ENCODE peak calls at places on chromosomes 2 and 18, in seven cellular contexts. One of them, this sample, is unnamed.

GRCh38 chr2:19796036-19796703 is 105.6 kb downstream of the TTC32 start:
- DNase-seq in NCI-H1105: no peak
- DNase-seq in skeletal muscle cell: peak; percentile 82
- DNase-seq in stimulated activated CD4-positive, alpha-beta T cell treated with anti-CD3 and anti-CD28 coated beads, Interleukin-2, amount 100 ng/mL, for 48 hours: no peak
- DNase-seq in activated CD8-positive, alpha-beta memory T cell treated with anti-CD3 and anti-CD28 coated beads, Interleukin-2, amount 50 U/mL, for 48 hours: no peak
- DNase-seq in NK-92 treated with Interleukin-12 subunit alpha and Interleukin-12 subunit beta, amount 100 ng/mL, for 24 hours: no peak
- DNase-seq in T follicular helper cell: no peak
- DNase-seq in this sample: no peak

GRCh38 chr2:37590119-37590571 is 81.3 kb downstream of the CDC42EP3 start:
- DNase-seq in NCI-H1105: no peak
- DNase-seq in skeletal muscle cell: peak; percentile 98
- DNase-seq in stimulated activated CD4-positive, alpha-beta T cell treated with anti-CD3 and anti-CD28 coated beads, Interleukin-2, amount 100 ng/mL, for 48 hours: no peak
- DNase-seq in activated CD8-positive, alpha-beta memory T cell treated with anti-CD3 and anti-CD28 coated beads, Interleukin-2, amount 50 U/mL, for 48 hours: no peak
- DNase-seq in NK-92 treated with Interleukin-12 subunit alpha and Interleukin-12 subunit beta, amount 100 ng/mL, for 24 hours: no peak
- DNase-seq in T follicular helper cell: no peak
- DNase-seq in this sample: no peak

GRCh38 chr2:176873403-176873802 is 339.2 kb upstream of the HNRNPA3 start:
- DNase-seq in NCI-H1105: no peak
- DNase-seq in skeletal muscle cell: no peak
- DNase-seq in stimulated activated CD4-positive, alpha-beta T cell treated with anti-CD3 and anti-CD28 coated beads, Interleukin-2, amount 100 ng/mL, for 48 hours: no peak
- DNase-seq in activated CD8-positive, alpha-beta memory T cell treated with anti-CD3 and anti-CD28 coated beads, Interleukin-2, amount 50 U/mL, for 48 hours: no peak
- DNase-seq in NK-92 treated with Interleukin-12 subunit alpha and Interleukin-12 subunit beta, amount 100 ng/mL, for 24 hours: no peak
- DNase-seq in T follicular helper cell: no peak
- DNase-seq in this sample: no peak

GRCh38 chr2:226376516-226377180 is 423.0 kb downstream of the IRS1 start:
- DNase-seq in NCI-H1105: no peak
- DNase-seq in skeletal muscle cell: no peak
- DNase-seq in stimulated activated CD4-positive, alpha-beta T cell treated with anti-CD3 and anti-CD28 coated beads, Interleukin-2, amount 100 ng/mL, for 48 hours: no peak
- DNase-seq in activated CD8-positive, alpha-beta memory T cell treated with anti-CD3 and anti-CD28 coated beads, Interleukin-2, amount 50 U/mL, for 48 hours: no peak
- DNase-seq in NK-92 treated with Interleukin-12 subunit alpha and Interleukin-12 subunit beta, amount 100 ng/mL, for 24 hours: no peak
- DNase-seq in T follicular helper cell: no peak
- DNase-seq in this sample: no peak

GRCh38 chr2:28286678-28287077 is 106.0 kb upstream of the FOSL2 start:
- DNase-seq in NCI-H1105: no peak
- DNase-seq in skeletal muscle cell: no peak
- DNase-seq in stimulated activated CD4-positive, alpha-beta T cell treated with anti-CD3 and anti-CD28 coated beads, Interleukin-2, amount 100 ng/mL, for 48 hours: no peak
- DNase-seq in activated CD8-positive, alpha-beta memory T cell treated with anti-CD3 and anti-CD28 coated beads, Interleukin-2, amount 50 U/mL, for 48 hours: no peak
- DNase-seq in NK-92 treated with Interleukin-12 subunit alpha and Interleukin-12 subunit beta, amount 100 ng/mL, for 24 hours: no peak
- DNase-seq in T follicular helper cell: no peak
- DNase-seq in this sample: no peak

GRCh38 chr18:57737661-57738060 is 65.5 kb downstream of the ATP8B1 start:
- DNase-seq in NCI-H1105: no peak
- DNase-seq in skeletal muscle cell: peak; percentile 98
- DNase-seq in stimulated activated CD4-positive, alpha-beta T cell treated with anti-CD3 and anti-CD28 coated beads, Interleukin-2, amount 100 ng/mL, for 48 hours: no peak
- DNase-seq in activated CD8-positive, alpha-beta memory T cell treated with anti-CD3 and anti-CD28 coated beads, Interleukin-2, amount 50 U/mL, for 48 hours: no peak
- DNase-seq in NK-92 treated with Interleukin-12 subunit alpha and Interleukin-12 subunit beta, amount 100 ng/mL, for 24 hours: no peak
- DNase-seq in T follicular helper cell: no peak
- DNase-seq in this sample: no peak

GRCh38 chr2:11033114-11033513 is 121.4 kb downstream of the KCNF1 start:
- DNase-seq in NCI-H1105: no peak
- DNase-seq in skeletal muscle cell: no peak
- DNase-seq in stimulated activated CD4-positive, alpha-beta T cell treated with anti-CD3 and anti-CD28 coated beads, Interleukin-2, amount 100 ng/mL, for 48 hours: no peak
- DNase-seq in activated CD8-positive, alpha-beta memory T cell treated with anti-CD3 and anti-CD28 coated beads, Interleukin-2, amount 50 U/mL, for 48 hours: no peak
- DNase-seq in NK-92 treated with Interleukin-12 subunit alpha and Interleukin-12 subunit beta, amount 100 ng/mL, for 24 hours: no peak
- DNase-seq in T follicular helper cell: no peak
- DNase-seq in this sample: no peak

GRCh38 chr2:26396734-26397298 is 4.9 kb upstream of the DRC1 start:
- DNase-seq in NCI-H1105: no peak
- DNase-seq in skeletal muscle cell: no peak
- DNase-seq in stimulated activated CD4-positive, alpha-beta T cell treated with anti-CD3 and anti-CD28 coated beads, Interleukin-2, amount 100 ng/mL, for 48 hours: peak; percentile 32
- DNase-seq in activated CD8-positive, alpha-beta memory T cell treated with anti-CD3 and anti-CD28 coated beads, Interleukin-2, amount 50 U/mL, for 48 hours: peak; percentile 62
- DNase-seq in NK-92 treated with Interleukin-12 subunit alpha and Interleukin-12 subunit beta, amount 100 ng/mL, for 24 hours: no peak
- DNase-seq in T follicular helper cell: no peak
- DNase-seq in this sample: no peak

GRCh38 chr2:177668617-177669016 is 276.0 kb downstream of the AGPS start:
- DNase-seq in NCI-H1105: no peak
- DNase-seq in skeletal muscle cell: no peak
- DNase-seq in stimulated activated CD4-positive, alpha-beta T cell treated with anti-CD3 and anti-CD28 coated beads, Interleukin-2, amount 100 ng/mL, for 48 hours: no peak
- DNase-seq in activated CD8-positive, alpha-beta memory T cell treated with anti-CD3 and anti-CD28 coated beads, Interleukin-2, amount 50 U/mL, for 48 hours: no peak
- DNase-seq in NK-92 treated with Interleukin-12 subunit alpha and Interleukin-12 subunit beta, amount 100 ng/mL, for 24 hours: no peak
- DNase-seq in T follicular helper cell: no peak
- DNase-seq in this sample: no peak

GRCh38 chr2:139048017-139048416 is 267.8 kb upstream of the NXPH2 start:
- DNase-seq in NCI-H1105: no peak
- DNase-seq in skeletal muscle cell: no peak
- DNase-seq in stimulated activated CD4-positive, alpha-beta T cell treated with anti-CD3 and anti-CD28 coated beads, Interleukin-2, amount 100 ng/mL, for 48 hours: no peak
- DNase-seq in activated CD8-positive, alpha-beta memory T cell treated with anti-CD3 and anti-CD28 coated beads, Interleukin-2, amount 50 U/mL, for 48 hours: no peak
- DNase-seq in NK-92 treated with Interleukin-12 subunit alpha and Interleukin-12 subunit beta, amount 100 ng/mL, for 24 hours: no peak
- DNase-seq in T follicular helper cell: no peak
- DNase-seq in this sample: no peak

GRCh38 chr2:218694405-218695145 is 16.1 kb upstream of the TTLL4 start:
- DNase-seq in NCI-H1105: no peak
- DNase-seq in skeletal muscle cell: no peak
- DNase-seq in stimulated activated CD4-positive, alpha-beta T cell treated with anti-CD3 and anti-CD28 coated beads, Interleukin-2, amount 100 ng/mL, for 48 hours: no peak
- DNase-seq in activated CD8-positive, alpha-beta memory T cell treated with anti-CD3 and anti-CD28 coated beads, Interleukin-2, amount 50 U/mL, for 48 hours: no peak
- DNase-seq in NK-92 treated with Interleukin-12 subunit alpha and Interleukin-12 subunit beta, amount 100 ng/mL, for 24 hours: no peak
- DNase-seq in T follicular helper cell: no peak
- DNase-seq in this sample: no peak

GRCh38 chr2:195451160-195451559 is 205.9 kb upstream of the SLC39A10 start:
- DNase-seq in NCI-H1105: no peak
- DNase-seq in skeletal muscle cell: no peak
- DNase-seq in stimulated activated CD4-positive, alpha-beta T cell treated with anti-CD3 and anti-CD28 coated beads, Interleukin-2, amount 100 ng/mL, for 48 hours: no peak
- DNase-seq in activated CD8-positive, alpha-beta memory T cell treated with anti-CD3 and anti-CD28 coated beads, Interleukin-2, amount 50 U/mL, for 48 hours: no peak
- DNase-seq in NK-92 treated with Interleukin-12 subunit alpha and Interleukin-12 subunit beta, amount 100 ng/mL, for 24 hours: no peak
- DNase-seq in T follicular helper cell: no peak
- DNase-seq in this sample: no peak

GRCh38 chr18:44727291-44727690 is 46.6 kb downstream of the SETBP1 start:
- DNase-seq in NCI-H1105: no peak
- DNase-seq in skeletal muscle cell: no peak
- DNase-seq in stimulated activated CD4-positive, alpha-beta T cell treated with anti-CD3 and anti-CD28 coated beads, Interleukin-2, amount 100 ng/mL, for 48 hours: no peak
- DNase-seq in activated CD8-positive, alpha-beta memory T cell treated with anti-CD3 and anti-CD28 coated beads, Interleukin-2, amount 50 U/mL, for 48 hours: no peak
- DNase-seq in NK-92 treated with Interleukin-12 subunit alpha and Interleukin-12 subunit beta, amount 100 ng/mL, for 24 hours: no peak
- DNase-seq in T follicular helper cell: no peak
- DNase-seq in this sample: no peak

GRCh38 chr2:47904903-47905453 is 1.3 kb downstream of the FBXO11 start:
- DNase-seq in NCI-H1105: no peak
- DNase-seq in skeletal muscle cell: no peak
- DNase-seq in stimulated activated CD4-positive, alpha-beta T cell treated with anti-CD3 and anti-CD28 coated beads, Interleukin-2, amount 100 ng/mL, for 48 hours: peak; percentile 11
- DNase-seq in activated CD8-positive, alpha-beta memory T cell treated with anti-CD3 and anti-CD28 coated beads, Interleukin-2, amount 50 U/mL, for 48 hours: peak; percentile 65
- DNase-seq in NK-92 treated with Interleukin-12 subunit alpha and Interleukin-12 subunit beta, amount 100 ng/mL, for 24 hours: peak; percentile 23
- DNase-seq in T follicular helper cell: peak; percentile 12
- DNase-seq in this sample: peak; percentile 16

GRCh38 chr2:110677080-110677479 is 783 bp downstream of the BUB1 start:
- DNase-seq in NCI-H1105: no peak
- DNase-seq in skeletal muscle cell: no peak
- DNase-seq in stimulated activated CD4-positive, alpha-beta T cell treated with anti-CD3 and anti-CD28 coated beads, Interleukin-2, amount 100 ng/mL, for 48 hours: no peak
- DNase-seq in activated CD8-positive, alpha-beta memory T cell treated with anti-CD3 and anti-CD28 coated beads, Interleukin-2, amount 50 U/mL, for 48 hours: no peak
- DNase-seq in NK-92 treated with Interleukin-12 subunit alpha and Interleukin-12 subunit beta, amount 100 ng/mL, for 24 hours: no peak
- DNase-seq in T follicular helper cell: no peak
- DNase-seq in this sample: no peak

GRCh38 chr2:223203971-223204370 is 152.0 kb downstream of the KCNE4 start:
- DNase-seq in NCI-H1105: no peak
- DNase-seq in skeletal muscle cell: peak; percentile 35
- DNase-seq in stimulated activated CD4-positive, alpha-beta T cell treated with anti-CD3 and anti-CD28 coated beads, Interleukin-2, amount 100 ng/mL, for 48 hours: no peak
- DNase-seq in activated CD8-positive, alpha-beta memory T cell treated with anti-CD3 and anti-CD28 coated beads, Interleukin-2, amount 50 U/mL, for 48 hours: no peak
- DNase-seq in NK-92 treated with Interleukin-12 subunit alpha and Interleukin-12 subunit beta, amount 100 ng/mL, for 24 hours: no peak
- DNase-seq in T follicular helper cell: no peak
- DNase-seq in this sample: no peak

GRCh38 chr18:46073474-46074331 is 1.6 kb upstream of the PSTPIP2 start:
- DNase-seq in NCI-H1105: peak; percentile 48
- DNase-seq in skeletal muscle cell: no peak
- DNase-seq in stimulated activated CD4-positive, alpha-beta T cell treated with anti-CD3 and anti-CD28 coated beads, Interleukin-2, amount 100 ng/mL, for 48 hours: peak; percentile 67
- DNase-seq in activated CD8-positive, alpha-beta memory T cell treated with anti-CD3 and anti-CD28 coated beads, Interleukin-2, amount 50 U/mL, for 48 hours: no peak
- DNase-seq in NK-92 treated with Interleukin-12 subunit alpha and Interleukin-12 subunit beta, amount 100 ng/mL, for 24 hours: no peak
- DNase-seq in T follicular helper cell: peak; percentile 29
- DNase-seq in this sample: no peak

GRCh38 chr2:24850944-24851343 is 57.7 kb downstream of the CENPO start:
- DNase-seq in NCI-H1105: no peak
- DNase-seq in skeletal muscle cell: no peak
- DNase-seq in stimulated activated CD4-positive, alpha-beta T cell treated with anti-CD3 and anti-CD28 coated beads, Interleukin-2, amount 100 ng/mL, for 48 hours: no peak
- DNase-seq in activated CD8-positive, alpha-beta memory T cell treated with anti-CD3 and anti-CD28 coated beads, Interleukin-2, amount 50 U/mL, for 48 hours: no peak
- DNase-seq in NK-92 treated with Interleukin-12 subunit alpha and Interleukin-12 subunit beta, amount 100 ng/mL, for 24 hours: no peak
- DNase-seq in T follicular helper cell: no peak
- DNase-seq in this sample: no peak

GRCh38 chr2:50358586-50358985 is 673.3 kb downstream of the NRXN1 start:
- DNase-seq in NCI-H1105: no peak
- DNase-seq in skeletal muscle cell: no peak
- DNase-seq in stimulated activated CD4-positive, alpha-beta T cell treated with anti-CD3 and anti-CD28 coated beads, Interleukin-2, amount 100 ng/mL, for 48 hours: no peak
- DNase-seq in activated CD8-positive, alpha-beta memory T cell treated with anti-CD3 and anti-CD28 coated beads, Interleukin-2, amount 50 U/mL, for 48 hours: no peak
- DNase-seq in NK-92 treated with Interleukin-12 subunit alpha and Interleukin-12 subunit beta, amount 100 ng/mL, for 24 hours: no peak
- DNase-seq in T follicular helper cell: no peak
- DNase-seq in this sample: no peak

GRCh38 chr2:79846878-79847277 is 334.0 kb downstream of the CTNNA2 start:
- DNase-seq in NCI-H1105: no peak
- DNase-seq in skeletal muscle cell: no peak
- DNase-seq in stimulated activated CD4-positive, alpha-beta T cell treated with anti-CD3 and anti-CD28 coated beads, Interleukin-2, amount 100 ng/mL, for 48 hours: no peak
- DNase-seq in activated CD8-positive, alpha-beta memory T cell treated with anti-CD3 and anti-CD28 coated beads, Interleukin-2, amount 50 U/mL, for 48 hours: no peak
- DNase-seq in NK-92 treated with Interleukin-12 subunit alpha and Interleukin-12 subunit beta, amount 100 ng/mL, for 24 hours: no peak
- DNase-seq in T follicular helper cell: no peak
- DNase-seq in this sample: no peak

GRCh38 chr2:20483496-20483895 is 36.6 kb downstream of the RHOB start:
- DNase-seq in NCI-H1105: no peak
- DNase-seq in skeletal muscle cell: no peak
- DNase-seq in stimulated activated CD4-positive, alpha-beta T cell treated with anti-CD3 and anti-CD28 coated beads, Interleukin-2, amount 100 ng/mL, for 48 hours: no peak
- DNase-seq in activated CD8-positive, alpha-beta memory T cell treated with anti-CD3 and anti-CD28 coated beads, Interleukin-2, amount 50 U/mL, for 48 hours: no peak
- DNase-seq in NK-92 treated with Interleukin-12 subunit alpha and Interleukin-12 subunit beta, amount 100 ng/mL, for 24 hours: no peak
- DNase-seq in T follicular helper cell: no peak
- DNase-seq in this sample: no peak

GRCh38 chr2:134234535-134234934 is 19.3 kb upstream of the MGAT5 start:
- DNase-seq in NCI-H1105: no peak
- DNase-seq in skeletal muscle cell: no peak
- DNase-seq in stimulated activated CD4-positive, alpha-beta T cell treated with anti-CD3 and anti-CD28 coated beads, Interleukin-2, amount 100 ng/mL, for 48 hours: no peak
- DNase-seq in activated CD8-positive, alpha-beta memory T cell treated with anti-CD3 and anti-CD28 coated beads, Interleukin-2, amount 50 U/mL, for 48 hours: no peak
- DNase-seq in NK-92 treated with Interleukin-12 subunit alpha and Interleukin-12 subunit beta, amount 100 ng/mL, for 24 hours: no peak
- DNase-seq in T follicular helper cell: no peak
- DNase-seq in this sample: no peak

GRCh38 chr2:33788044-33788443 is 188.9 kb upstream of the FAM98A start:
- DNase-seq in NCI-H1105: no peak
- DNase-seq in skeletal muscle cell: no peak
- DNase-seq in stimulated activated CD4-positive, alpha-beta T cell treated with anti-CD3 and anti-CD28 coated beads, Interleukin-2, amount 100 ng/mL, for 48 hours: no peak
- DNase-seq in activated CD8-positive, alpha-beta memory T cell treated with anti-CD3 and anti-CD28 coated beads, Interleukin-2, amount 50 U/mL, for 48 hours: no peak
- DNase-seq in NK-92 treated with Interleukin-12 subunit alpha and Interleukin-12 subunit beta, amount 100 ng/mL, for 24 hours: no peak
- DNase-seq in T follicular helper cell: no peak
- DNase-seq in this sample: no peak

GRCh38 chr2:172354347-172354746 is 73.0 kb upstream of the ITGA6 start:
- DNase-seq in NCI-H1105: no peak
- DNase-seq in skeletal muscle cell: no peak
- DNase-seq in stimulated activated CD4-positive, alpha-beta T cell treated with anti-CD3 and anti-CD28 coated beads, Interleukin-2, amount 100 ng/mL, for 48 hours: no peak
- DNase-seq in activated CD8-positive, alpha-beta memory T cell treated with anti-CD3 and anti-CD28 coated beads, Interleukin-2, amount 50 U/mL, for 48 hours: no peak
- DNase-seq in NK-92 treated with Interleukin-12 subunit alpha and Interleukin-12 subunit beta, amount 100 ng/mL, for 24 hours: no peak
- DNase-seq in T follicular helper cell: no peak
- DNase-seq in this sample: no peak

GRCh38 chr2:235595420-235596010 is 101.7 kb downstream of the AGAP1 start:
- DNase-seq in NCI-H1105: peak; percentile 61
- DNase-seq in skeletal muscle cell: peak; percentile 30
- DNase-seq in stimulated activated CD4-positive, alpha-beta T cell treated with anti-CD3 and anti-CD28 coated beads, Interleukin-2, amount 100 ng/mL, for 48 hours: peak; percentile 28
- DNase-seq in activated CD8-positive, alpha-beta memory T cell treated with anti-CD3 and anti-CD28 coated beads, Interleukin-2, amount 50 U/mL, for 48 hours: peak; percentile 61
- DNase-seq in NK-92 treated with Interleukin-12 subunit alpha and Interleukin-12 subunit beta, amount 100 ng/mL, for 24 hours: no peak
- DNase-seq in T follicular helper cell: no peak
- DNase-seq in this sample: no peak

GRCh38 chr2:152134488-152135280 is 35.8 kb upstream of the CACNB4 start:
- DNase-seq in NCI-H1105: no peak
- DNase-seq in skeletal muscle cell: no peak
- DNase-seq in stimulated activated CD4-positive, alpha-beta T cell treated with anti-CD3 and anti-CD28 coated beads, Interleukin-2, amount 100 ng/mL, for 48 hours: no peak
- DNase-seq in activated CD8-positive, alpha-beta memory T cell treated with anti-CD3 and anti-CD28 coated beads, Interleukin-2, amount 50 U/mL, for 48 hours: peak; percentile 59
- DNase-seq in NK-92 treated with Interleukin-12 subunit alpha and Interleukin-12 subunit beta, amount 100 ng/mL, for 24 hours: no peak
- DNase-seq in T follicular helper cell: no peak
- DNase-seq in this sample: no peak

GRCh38 chr2:46643951-46644350 is 164.6 kb downstream of the TMEM247 start:
- DNase-seq in NCI-H1105: no peak
- DNase-seq in skeletal muscle cell: no peak
- DNase-seq in stimulated activated CD4-positive, alpha-beta T cell treated with anti-CD3 and anti-CD28 coated beads, Interleukin-2, amount 100 ng/mL, for 48 hours: no peak
- DNase-seq in activated CD8-positive, alpha-beta memory T cell treated with anti-CD3 and anti-CD28 coated beads, Interleukin-2, amount 50 U/mL, for 48 hours: no peak
- DNase-seq in NK-92 treated with Interleukin-12 subunit alpha and Interleukin-12 subunit beta, amount 100 ng/mL, for 24 hours: no peak
- DNase-seq in T follicular helper cell: no peak
- DNase-seq in this sample: no peak

GRCh38 chr2:236171213-236172201 is 3.3 kb upstream of the GBX2 start:
- DNase-seq in NCI-H1105: peak; percentile 10
- DNase-seq in skeletal muscle cell: no peak
- DNase-seq in stimulated activated CD4-positive, alpha-beta T cell treated with anti-CD3 and anti-CD28 coated beads, Interleukin-2, amount 100 ng/mL, for 48 hours: no peak
- DNase-seq in activated CD8-positive, alpha-beta memory T cell treated with anti-CD3 and anti-CD28 coated beads, Interleukin-2, amount 50 U/mL, for 48 hours: no peak
- DNase-seq in NK-92 treated with Interleukin-12 subunit alpha and Interleukin-12 subunit beta, amount 100 ng/mL, for 24 hours: no peak
- DNase-seq in T follicular helper cell: no peak
- DNase-seq in this sample: no peak

GRCh38 chr18:63515279-63515678 is 26.9 kb upstream of the SERPINB12 start:
- DNase-seq in NCI-H1105: no peak
- DNase-seq in skeletal muscle cell: no peak
- DNase-seq in stimulated activated CD4-positive, alpha-beta T cell treated with anti-CD3 and anti-CD28 coated beads, Interleukin-2, amount 100 ng/mL, for 48 hours: no peak
- DNase-seq in activated CD8-positive, alpha-beta memory T cell treated with anti-CD3 and anti-CD28 coated beads, Interleukin-2, amount 50 U/mL, for 48 hours: no peak
- DNase-seq in NK-92 treated with Interleukin-12 subunit alpha and Interleukin-12 subunit beta, amount 100 ng/mL, for 24 hours: no peak
- DNase-seq in T follicular helper cell: no peak
- DNase-seq in this sample: no peak

GRCh38 chr2:201256001-201256544 is 4.3 kb upstream of the CASP8 start:
- DNase-seq in NCI-H1105: no peak
- DNase-seq in skeletal muscle cell: no peak
- DNase-seq in stimulated activated CD4-positive, alpha-beta T cell treated with anti-CD3 and anti-CD28 coated beads, Interleukin-2, amount 100 ng/mL, for 48 hours: no peak
- DNase-seq in activated CD8-positive, alpha-beta memory T cell treated with anti-CD3 and anti-CD28 coated beads, Interleukin-2, amount 50 U/mL, for 48 hours: no peak
- DNase-seq in NK-92 treated with Interleukin-12 subunit alpha and Interleukin-12 subunit beta, amount 100 ng/mL, for 24 hours: no peak
- DNase-seq in T follicular helper cell: no peak
- DNase-seq in this sample: no peak

GRCh38 chr2:57711991-57712390 is 334.6 kb upstream of the VRK2 start:
- DNase-seq in NCI-H1105: no peak
- DNase-seq in skeletal muscle cell: no peak
- DNase-seq in stimulated activated CD4-positive, alpha-beta T cell treated with anti-CD3 and anti-CD28 coated beads, Interleukin-2, amount 100 ng/mL, for 48 hours: no peak
- DNase-seq in activated CD8-positive, alpha-beta memory T cell treated with anti-CD3 and anti-CD28 coated beads, Interleukin-2, amount 50 U/mL, for 48 hours: no peak
- DNase-seq in NK-92 treated with Interleukin-12 subunit alpha and Interleukin-12 subunit beta, amount 100 ng/mL, for 24 hours: no peak
- DNase-seq in T follicular helper cell: no peak
- DNase-seq in this sample: no peak

GRCh38 chr2:216807861-216808272 is 52.0 kb downstream of the TNP1 start:
- DNase-seq in NCI-H1105: no peak
- DNase-seq in skeletal muscle cell: peak; percentile 14
- DNase-seq in stimulated activated CD4-positive, alpha-beta T cell treated with anti-CD3 and anti-CD28 coated beads, Interleukin-2, amount 100 ng/mL, for 48 hours: no peak
- DNase-seq in activated CD8-positive, alpha-beta memory T cell treated with anti-CD3 and anti-CD28 coated beads, Interleukin-2, amount 50 U/mL, for 48 hours: no peak
- DNase-seq in NK-92 treated with Interleukin-12 subunit alpha and Interleukin-12 subunit beta, amount 100 ng/mL, for 24 hours: no peak
- DNase-seq in T follicular helper cell: no peak
- DNase-seq in this sample: no peak

GRCh38 chr2:233108611-233109490 is 48.7 kb downstream of the INPP5D start:
- DNase-seq in NCI-H1105: no peak
- DNase-seq in skeletal muscle cell: no peak
- DNase-seq in stimulated activated CD4-positive, alpha-beta T cell treated with anti-CD3 and anti-CD28 coated beads, Interleukin-2, amount 100 ng/mL, for 48 hours: no peak
- DNase-seq in activated CD8-positive, alpha-beta memory T cell treated with anti-CD3 and anti-CD28 coated beads, Interleukin-2, amount 50 U/mL, for 48 hours: no peak
- DNase-seq in NK-92 treated with Interleukin-12 subunit alpha and Interleukin-12 subunit beta, amount 100 ng/mL, for 24 hours: no peak
- DNase-seq in T follicular helper cell: no peak
- DNase-seq in this sample: no peak

GRCh38 chr18:44786697-44787096 is 106.0 kb downstream of the SETBP1 start:
- DNase-seq in NCI-H1105: no peak
- DNase-seq in skeletal muscle cell: no peak
- DNase-seq in stimulated activated CD4-positive, alpha-beta T cell treated with anti-CD3 and anti-CD28 coated beads, Interleukin-2, amount 100 ng/mL, for 48 hours: no peak
- DNase-seq in activated CD8-positive, alpha-beta memory T cell treated with anti-CD3 and anti-CD28 coated beads, Interleukin-2, amount 50 U/mL, for 48 hours: no peak
- DNase-seq in NK-92 treated with Interleukin-12 subunit alpha and Interleukin-12 subunit beta, amount 100 ng/mL, for 24 hours: no peak
- DNase-seq in T follicular helper cell: no peak
- DNase-seq in this sample: no peak

GRCh38 chr2:128364441-128364911 is 45.8 kb upstream of the HS6ST1 start:
- DNase-seq in NCI-H1105: no peak
- DNase-seq in skeletal muscle cell: no peak
- DNase-seq in stimulated activated CD4-positive, alpha-beta T cell treated with anti-CD3 and anti-CD28 coated beads, Interleukin-2, amount 100 ng/mL, for 48 hours: no peak
- DNase-seq in activated CD8-positive, alpha-beta memory T cell treated with anti-CD3 and anti-CD28 coated beads, Interleukin-2, amount 50 U/mL, for 48 hours: no peak
- DNase-seq in NK-92 treated with Interleukin-12 subunit alpha and Interleukin-12 subunit beta, amount 100 ng/mL, for 24 hours: no peak
- DNase-seq in T follicular helper cell: no peak
- DNase-seq in this sample: no peak

GRCh38 chr2:61178603-61179545 is 16.9 kb downstream of the C2orf74 start:
- DNase-seq in NCI-H1105: no peak
- DNase-seq in skeletal muscle cell: no peak
- DNase-seq in stimulated activated CD4-positive, alpha-beta T cell treated with anti-CD3 and anti-CD28 coated beads, Interleukin-2, amount 100 ng/mL, for 48 hours: no peak
- DNase-seq in activated CD8-positive, alpha-beta memory T cell treated with anti-CD3 and anti-CD28 coated beads, Interleukin-2, amount 50 U/mL, for 48 hours: no peak
- DNase-seq in NK-92 treated with Interleukin-12 subunit alpha and Interleukin-12 subunit beta, amount 100 ng/mL, for 24 hours: no peak
- DNase-seq in T follicular helper cell: no peak
- DNase-seq in this sample: no peak

GRCh38 chr2:97966545-97967215 is 29.1 kb downstream of the TMEM131 start:
- DNase-seq in NCI-H1105: no peak
- DNase-seq in skeletal muscle cell: no peak
- DNase-seq in stimulated activated CD4-positive, alpha-beta T cell treated with anti-CD3 and anti-CD28 coated beads, Interleukin-2, amount 100 ng/mL, for 48 hours: no peak
- DNase-seq in activated CD8-positive, alpha-beta memory T cell treated with anti-CD3 and anti-CD28 coated beads, Interleukin-2, amount 50 U/mL, for 48 hours: no peak
- DNase-seq in NK-92 treated with Interleukin-12 subunit alpha and Interleukin-12 subunit beta, amount 100 ng/mL, for 24 hours: no peak
- DNase-seq in T follicular helper cell: no peak
- DNase-seq in this sample: no peak

This sample was measured in T-helper 9 cell.